ENCODE peak calls at places on chromosomes 6 and 20, in ten cellular contexts. G, P, N, B, M, L, Z, F, O and T are unnamed samples.

GRCh38 chr20:14956026-14956425 is 618.6 kb upstream of the FLRT3 start:
- DNase-seq in Z (no peak), B (no peak), N (no peak), G (no peak), O (no peak), F (no peak), L (no peak), P (no peak), M (no peak), T (no peak)

GRCh38 chr20:56234110-56234509 is 14.4 kb upstream of the MC3R start:
- DNase-seq in Z (no peak), B (no peak), O (no peak), P (no peak), L (no peak), F (no peak), G (no peak), M (no peak), N (no peak), T (no peak)

GRCh38 chr20:15446373-15446772 is 1109.0 kb upstream of the FLRT3 start:
- DNase-seq in P (no peak), M (no peak), B (no peak), O (no peak), N (peak; percentile 66), G (no peak), L (peak; percentile 7), F (no peak), Z (no peak), T (no peak)

GRCh38 chr20:60999256-60999655 is 252.8 kb upstream of the CDH4 start:
- DNase-seq in N (no peak), P (no peak), F (no peak), M (no peak), O (no peak), L (no peak), B (no peak), Z (no peak), G (no peak), T (no peak)

GRCh38 chr20:24837721-24838456 is 111.2 kb upstream of the CST7 start:
- DNase-seq in O (peak; percentile 14), F (no peak), N (no peak), L (peak; percentile 56), Z (no peak), B (no peak), M (no peak), G (no peak), P (no peak), T (no peak)

GRCh38 chr6:153028261-153028660 is 25.8 kb upstream of the MTRF1L start:
- DNase-seq in Z (no peak), M (no peak), P (no peak), L (peak; percentile 44), F (no peak), O (no peak), B (no peak), G (no peak), N (no peak), T (no peak)

GRCh38 chr20:20820780-20821495 is 108.5 kb upstream of the RALGAPA2 start:
- DNase-seq in Z (no peak), O (no peak), B (no peak), P (no peak), F (peak; percentile 28), N (no peak), L (peak; percentile 3), G (no peak), M (peak; percentile 25), T (no peak)

GRCh38 chr6:42104095-42104806 is 38.2 kb downstream of the C6orf132 start:
- DNase-seq in N (peak; percentile 61), O (no peak), P (peak; percentile 29), L (peak; percentile 23), Z (peak; percentile 91), M (peak; percentile 87), B (no peak), F (peak; percentile 84), G (no peak), T (no peak)

GRCh38 chr6:163405412-163406309 is 8.9 kb upstream of the QKI start:
- DNase-seq in F (peak; percentile 76), L (peak; percentile 44), B (peak; percentile 44), G (no peak), O (no peak), M (no peak), Z (peak; percentile 46), N (no peak), P (peak; percentile 80), T (peak; percentile 61)

GRCh38 chr6:85464722-85465150 is 14.9 kb downstream of the NT5E start:
- DNase-seq in Z (no peak), P (no peak), B (peak; percentile 40), G (no peak), L (peak; percentile 96), F (peak; percentile 47), N (no peak), M (no peak), O (no peak), T (peak; percentile 90)

GRCh38 chr6:106119526-106119925 is 33.4 kb downstream of the PRDM1 start:
- DNase-seq in B (no peak), P (no peak), Z (no peak), N (no peak), F (no peak), O (no peak), M (no peak), L (no peak), G (no peak), T (peak; percentile 73)

GRCh38 chr6:170201361-170201760 is 89.5 kb downstream of the DLL1 start:
- DNase-seq in Z (no peak), P (no peak), L (no peak), B (no peak), N (no peak), F (no peak), M (no peak), O (no peak), G (no peak), T (no peak)

GRCh38 chr20:10883166-10883565 is 209.4 kb upstream of the JAG1 start:
- DNase-seq in N (no peak), M (no peak), L (no peak), P (no peak), F (no peak), B (no peak), G (no peak), Z (no peak), O (no peak), T (no peak)